ENCODE peak calls at places on chromosome 21, in four cellular contexts. T, N, M and Y are unnamed samples.

GRCh38 chr21:41605178-41605933 is 97.4 kb upstream of the TMPRSS2 start:
- DNase-seq in T (no peak), N (no peak), M (peak), Y (no peak)

GRCh38 chr21:34524671-34525601 is 12.9 kb upstream of the KCNE1 start:
- DNase-seq in T (no peak), N (peak), M (peak), Y (no peak)

GRCh38 chr21:36162631-36163030 is 6.0 kb downstream of the DOP1B start:
- DNase-seq in T (no peak), N (no peak), M (no peak), Y (peak)

GRCh38 chr21:34807146-34807880 is 138.5 kb downstream of the CLIC6 start:
- DNase-seq in T (no peak), N (peak), M (peak), Y (peak)

GRCh38 chr21:42654179-42654912 is 925 bp downstream of the PDE9A start:
- DNase-seq in T (no peak), N (no peak), M (no peak), Y (no peak)

GRCh38 chr21:44199448-44199847 is 41.3 kb downstream of the ICOSLG start:
- DNase-seq in T (no peak), N (no peak), M (no peak), Y (no peak)

GRCh38 chr21:41703857-41704501 is 62.9 kb downstream of the RIPK4 start:
- DNase-seq in T (no peak), N (no peak), M (no peak), Y (no peak)

GRCh38 chr21:17679002-17679600 is 66.4 kb upstream of the BTG3 start:
- DNase-seq in T (peak), N (peak), M (peak), Y (no peak)

GRCh38 chr21:35940074-35940927 is 120.0 kb downstream of the SETD4 start:
- DNase-seq in T (peak), N (peak), M (peak), Y (peak)

GRCh38 chr21:15468368-15468767 is 261.4 kb upstream of the USP25 start:
- DNase-seq in T (no peak), N (no peak), M (peak), Y (no peak)

GRCh38 chr21:43318841-43319781 is 107.8 kb downstream of the SIK1 start:
- DNase-seq in T (peak), N (peak), M (peak), Y (peak)

GRCh38 chr21:43827015-43827611 is 37.7 kb downstream of the RRP1 start:
- DNase-seq in T (no peak), N (peak), M (peak), Y (peak)

GRCh38 chr21:15370576-15370975 is 305.8 kb upstream of the NRIP1 start:
- DNase-seq in T (no peak), N (no peak), M (no peak), Y (no peak)

GRCh38 chr21:40118527-40118926 is 251.3 kb downstream of the PCP4 start:
- DNase-seq in T (no peak), N (no peak), M (no peak), Y (no peak)

GRCh38 chr21:38831526-38832467 is 26.1 kb downstream of the ETS2 start:
- DNase-seq in T (peak), N (peak), M (peak), Y (peak)

GRCh38 chr21:36127250-36127904 is 7.5 kb upstream of the CBR3 start:
- DNase-seq in T (no peak), N (no peak), M (no peak), Y (no peak)

GRCh38 chr21:42397291-42398129 is 1.7 kb upstream of the TMPRSS3 start:
- DNase-seq in T (no peak), N (no peak), M (no peak), Y (no peak)

GRCh38 chr21:15363921-15364320 is 299.1 kb upstream of the NRIP1 start:
- DNase-seq in T (no peak), N (no peak), M (peak), Y (no peak)

GRCh38 chr21:34897828-34898227 is 151.3 kb downstream of the RUNX1 start:
- DNase-seq in T (no peak), N (no peak), M (no peak), Y (no peak)

GRCh38 chr21:41715649-41716321 is 51.1 kb downstream of the RIPK4 start:
- DNase-seq in T (no peak), N (no peak), M (no peak), Y (no peak)

GRCh38 chr21:41321211-41321907 is 4.8 kb downstream of the FAM3B start:
- DNase-seq in T (no peak), N (no peak), M (no peak), Y (no peak)

GRCh38 chr21:42245348-42246185 is 26.6 kb downstream of the ABCG1 start:
- DNase-seq in T (no peak), N (no peak), M (no peak), Y (no peak)

GRCh38 chr21:40166291-40166843 is 299.1 kb downstream of the PCP4 start:
- DNase-seq in T (no peak), N (peak), M (no peak), Y (no peak)

GRCh38 chr21:36551731-36552457 is 72.0 kb upstream of the CLDN14 start:
- DNase-seq in T (no peak), N (peak), M (peak), Y (no peak)

GRCh38 chr21:26965567-26966359 is 1.1 kb downstream of the ADAMTS5 start:
- DNase-seq in T (no peak), N (no peak), M (peak), Y (peak)

GRCh38 chr21:26966360-26966977 is 419 bp downstream of the ADAMTS5 start:
- DNase-seq in T (no peak), N (peak), M (peak), Y (peak)

GRCh38 chr21:26966978-26967913 is at the start of gene ADAMTS5:
- DNase-seq in T (peak), N (peak), M (peak), Y (peak)

GRCh38 chr21:26964379-26964778 is 2.5 kb downstream of the ADAMTS5 start:
- DNase-seq in T (no peak), N (no peak), M (no peak), Y (peak)

GRCh38 chr21:26965091-26965566 is 1.8 kb downstream of the ADAMTS5 start:
- DNase-seq in T (no peak), N (peak), M (no peak), Y (no peak)
- H3K4me3 ChIP-seq in T (peak), N (no peak), M (peak), Y (peak)

GRCh38 chr21:46674430-46675007 is 39.0 kb downstream of the PRMT2 start:
- DNase-seq in T (no peak), N (no peak), M (no peak), Y (no peak)
- H3K4me3 ChIP-seq in T (no peak), N (no peak), M (no peak), Y (no peak)

GRCh38 chr21:31342328-31342727 is 1.7 kb downstream of the TIAM1 start:
- DNase-seq in T (no peak), N (no peak), M (no peak), Y (no peak)
- H3K4me3 ChIP-seq in T (no peak), N (no peak), M (no peak), Y (no peak)

GRCh38 chr21:20306836-20307235 is 691.4 kb upstream of the NCAM2 start:
- DNase-seq in T (no peak), N (no peak), M (no peak), Y (no peak)
- H3K4me3 ChIP-seq in T (no peak), N (no peak), M (no peak), Y (no peak)

GRCh38 chr21:28207776-28208175 is 784.9 kb downstream of the LTN1 start:
- DNase-seq in T (no peak), N (peak), M (peak), Y (peak)
- H3K4me3 ChIP-seq in T (no peak), N (no peak), M (no peak), Y (no peak)

DNA sequence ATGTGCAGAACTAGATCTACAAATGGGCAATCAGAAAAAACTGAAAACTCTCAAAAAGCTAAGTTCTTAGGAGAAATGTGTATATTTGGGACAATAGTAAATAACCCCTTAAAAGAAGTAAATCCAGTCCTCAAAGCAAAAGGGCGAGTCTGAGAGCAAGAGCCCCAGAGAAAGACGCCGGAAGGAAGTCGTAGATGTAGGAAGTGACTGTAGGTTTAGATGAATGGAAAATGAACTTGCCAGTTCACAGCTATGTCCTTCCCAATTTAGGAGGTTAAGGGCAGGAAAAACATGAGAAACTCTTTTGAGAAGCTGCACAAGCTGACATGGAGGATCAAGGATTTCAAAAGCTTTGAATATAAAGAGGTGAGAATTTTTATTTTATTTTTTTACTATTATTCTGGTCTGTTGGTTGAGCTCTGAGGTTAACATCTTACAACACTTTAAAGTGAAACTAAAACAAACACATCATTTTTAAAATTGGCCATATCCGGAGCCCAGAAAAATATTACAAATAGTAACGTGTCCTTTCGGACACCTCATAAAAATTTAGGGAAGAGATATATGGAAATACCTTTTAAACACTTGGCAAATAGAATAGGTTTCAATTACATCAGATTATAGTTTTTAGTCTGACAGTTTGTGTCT is 1178.6 kb downstream of the MRPL39 start:
- DNase-seq in T (no peak), N (no peak), M (no peak), Y (no peak)
- H3K4me3 ChIP-seq in T (no peak), N (no peak), M (no peak), Y (peak)

GRCh38 chr21:32415999-32416398 is 3.5 kb downstream of the EVA1C start:
- DNase-seq in T (no peak), N (no peak), M (no peak), Y (no peak)

GRCh38 chr21:32412998-32413504 is 545 bp downstream of the EVA1C start:
- DNase-seq in T (peak), N (peak), M (no peak), Y (no peak)

GRCh38 chr21:32414579-32415358 is 2.3 kb downstream of the EVA1C start:
- DNase-seq in T (no peak), N (peak), M (peak), Y (no peak)

GRCh38 chr21:32413697-32414578 is 1.4 kb downstream of the EVA1C start:
- DNase-seq in T (peak), N (peak), M (peak), Y (no peak)

DNA sequence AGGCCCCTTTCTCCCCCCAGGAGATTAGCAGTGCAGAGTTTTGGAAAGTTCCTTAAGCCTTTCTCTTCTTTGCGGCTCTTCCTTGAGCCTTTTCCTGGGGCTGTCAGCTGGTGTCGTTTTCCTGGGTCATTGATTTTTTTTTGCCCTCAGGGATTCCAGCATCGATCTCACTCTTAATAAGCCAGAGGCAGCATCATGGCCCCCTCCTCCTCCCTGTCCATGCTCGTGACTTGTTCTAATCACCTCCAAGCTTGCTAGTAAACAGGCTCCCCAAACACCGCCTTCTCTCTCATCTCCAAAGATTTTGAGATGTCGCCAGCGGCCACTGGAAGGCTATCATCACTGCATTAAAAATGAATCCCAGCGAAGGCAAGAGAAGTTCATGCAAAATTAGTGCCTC is 2.9 kb downstream of the EVA1C start:
- DNase-seq in T (no peak), N (no peak), M (no peak), Y (no peak)
- H3K4me3 ChIP-seq in T (no peak), N (no peak), M (no peak), Y (no peak)

GRCh38 chr21:45377866-45378257 is 27.1 kb upstream of the COL18A1 start:
- DNase-seq in T (no peak), N (no peak), M (no peak), Y (no peak)

GRCh38 chr21:45378258-45378966 is 26.6 kb upstream of the COL18A1 start:
- DNase-seq in T (no peak), N (peak), M (peak), Y (peak)

GRCh38 chr21:45379901-45380330 is 25.0 kb upstream of the COL18A1 start:
- DNase-seq in T (no peak), N (no peak), M (no peak), Y (no peak)

GRCh38 chr21:45380566-45380965 is 24.4 kb upstream of the COL18A1 start:
- DNase-seq in T (no peak), N (no peak), M (no peak), Y (no peak)

DNA sequence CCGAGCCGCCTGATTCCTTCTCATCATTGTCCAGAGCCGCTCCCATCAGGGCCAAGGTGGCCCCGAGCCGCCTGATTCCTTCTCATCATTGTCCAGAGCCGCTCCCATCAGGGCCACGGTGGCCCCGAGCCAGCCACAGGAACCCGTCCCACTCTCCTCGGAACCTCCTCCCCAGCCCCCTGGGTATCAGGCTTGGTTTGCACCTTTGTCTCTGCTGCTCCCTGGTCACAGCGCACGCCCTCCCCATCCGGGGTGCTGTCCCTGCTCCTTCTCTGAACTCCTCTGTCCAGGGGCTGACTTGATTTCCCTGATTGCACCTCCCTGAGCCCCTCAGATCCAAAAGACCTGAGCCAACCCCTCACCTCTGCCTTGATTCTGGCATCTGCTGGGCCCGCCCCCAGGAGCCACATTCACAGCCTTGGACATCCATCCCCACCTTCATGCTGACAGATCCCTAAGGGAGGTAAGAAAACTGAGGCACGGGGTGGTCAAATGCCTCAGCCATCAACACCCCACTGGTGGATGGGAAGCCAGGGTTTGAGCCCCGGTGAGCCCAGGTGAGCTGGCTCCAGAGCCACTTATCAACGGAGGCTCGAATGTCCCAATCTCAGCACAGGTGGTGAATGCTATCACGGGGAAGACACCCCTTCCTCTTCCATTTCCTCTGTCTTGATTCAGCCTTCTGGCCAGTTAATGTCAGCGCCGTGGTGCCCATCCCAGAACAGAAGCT is 25.6 kb upstream of the COL18A1 start:
- DNase-seq in T (no peak), N (no peak), M (no peak), Y (no peak)
- H3K4me3 ChIP-seq in T (no peak), N (no peak), M (no peak), Y (no peak)